ENCODE peak calls at places on chromosomes 13 and 19, in nine cellular contexts. R, Y, U, B, I, E, S, V and Z are unnamed samples.

GRCh38 chr13:109576331-109576813 is 210.0 kb downstream of the IRS2 start:
- DNase-seq in B (no peak), U (no peak), E (no peak), S (no peak), V (no peak), Y (peak), I (no peak), R (no peak), Z (no peak)

GRCh38 chr13:30805603-30806011 is 70.3 kb downstream of the ALOX5AP start:
- DNase-seq in V (no peak), I (no peak), B (no peak), U (no peak), S (no peak), Y (no peak), E (no peak), R (no peak), Z (no peak)

GRCh38 chr19:32336259-32337111 is 8.9 kb upstream of the ZNF507 start:
- DNase-seq in V (no peak), R (peak), E (no peak), I (no peak), Y (peak), B (no peak), S (peak), U (no peak), Z (no peak)

GRCh38 chr19:49338691-49339363 is 3.6 kb downstream of the CD37 start:
- DNase-seq in V (no peak), S (no peak), Y (peak), I (peak), R (no peak), U (peak), B (no peak), E (peak), Z (peak)

GRCh38 chr19:8251025-8251472 is 41.9 kb downstream of the CERS4 start:
- DNase-seq in E (no peak), Y (peak), I (no peak), S (no peak), R (peak), B (no peak), U (no peak), V (no peak), Z (peak)

GRCh38 chr19:55676889-55677505 is 2.0 kb downstream of the EPN1 start:
- DNase-seq in B (no peak), R (no peak), E (no peak), S (no peak), Y (no peak), V (no peak), U (no peak), I (no peak), Z (no peak)

GRCh38 chr13:113999618-113999910 is 25.7 kb upstream of the C13orf46 start:
- DNase-seq in Y (no peak), I (no peak), V (no peak), S (no peak), U (no peak), R (no peak), B (no peak), E (no peak), Z (no peak)

GRCh38 chr19:38173324-38174041 is 50.5 kb downstream of the DPF1 start:
- DNase-seq in V (no peak), Y (peak), S (no peak), I (no peak), E (no peak), U (no peak), B (peak), R (peak), Z (no peak)

GRCh38 chr13:66837246-66837645 is 392.9 kb downstream of the PCDH9 start:
- DNase-seq in B (no peak), E (no peak), S (no peak), I (no peak), R (no peak), V (no peak), Y (no peak), U (no peak), Z (no peak)

GRCh38 chr19:18520848-18521691 is 800 bp downstream of the ELL start:
- DNase-seq in S (no peak), R (no peak), E (peak), B (no peak), I (no peak), V (no peak), U (peak), Y (no peak), Z (peak)

GRCh38 chr19:18523841-18524240 is 2.0 kb upstream of the ELL start:
- DNase-seq in I (no peak), V (no peak), Y (no peak), E (peak), U (no peak), S (no peak), R (no peak), B (no peak), Z (no peak)

GRCh38 chr19:18521692-18522123 is at the start of gene ELL:
- DNase-seq in I (no peak), E (no peak), U (no peak), R (no peak), S (no peak), B (no peak), Y (no peak), V (no peak), Z (no peak)

GRCh38 chr19:18519962-18520847 is 1.7 kb downstream of the ELL start:
- DNase-seq in R (peak), B (no peak), E (peak), Y (peak), U (peak), I (peak), V (peak), S (peak), Z (peak)

GRCh38 chr19:18522124-18522861 is 423 bp upstream of the ELL start:
- DNase-seq in Y (peak), I (peak), R (peak), E (peak), B (peak), U (peak), V (peak), S (peak), Z (peak)
- TF ChIP-seq CTCF in Y (no peak), I (no peak), R (peak), E (no peak), B (no peak), U (no peak), V (no peak), S (no peak), Z (no peak)

DNA sequence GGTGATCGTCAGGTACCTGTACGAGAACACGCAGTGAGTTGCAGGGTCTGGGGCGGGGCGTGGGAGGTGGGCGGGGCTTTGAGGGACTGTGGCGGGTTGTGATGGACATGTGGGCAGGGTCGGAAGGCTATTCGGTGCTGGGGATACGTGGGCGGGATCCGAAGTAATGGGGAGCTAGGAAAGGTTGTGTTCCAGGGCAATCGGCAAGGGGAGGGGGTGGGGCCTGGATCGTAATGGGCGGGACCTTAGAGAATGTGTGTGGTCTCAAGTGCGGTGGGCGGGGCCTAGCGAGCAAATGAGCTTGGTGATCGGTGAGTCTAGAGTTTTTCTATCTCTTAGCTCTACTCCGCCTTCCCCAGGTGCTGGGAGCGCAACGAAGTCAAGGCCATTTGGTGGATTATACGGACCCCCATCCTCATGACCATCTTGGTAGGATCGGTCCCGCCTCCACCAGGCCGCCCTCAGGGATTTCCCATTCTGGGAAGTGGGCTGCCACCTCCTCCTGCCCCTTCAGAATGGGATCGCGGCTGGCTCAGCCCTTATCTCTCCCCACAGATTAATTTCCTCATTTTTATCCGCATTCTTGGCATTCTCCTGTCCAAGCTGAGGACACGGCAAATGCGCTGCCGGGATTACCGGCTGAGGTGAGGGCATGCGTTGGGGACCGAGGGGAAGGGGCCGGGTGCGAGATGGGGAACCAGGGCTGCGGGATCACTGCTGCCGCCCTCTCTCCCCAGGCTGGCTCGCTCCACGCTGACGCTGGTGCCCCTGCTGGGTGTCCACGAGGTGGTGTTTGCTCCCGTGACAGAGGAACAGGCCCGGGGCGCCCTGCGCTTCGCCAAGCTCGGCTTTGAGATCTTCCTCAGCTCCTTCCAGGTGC is 9.6 kb downstream of the GIPR start:
- DNase-seq in U (peak), Y (peak), S (peak), R (peak), E (peak), B (no peak), I (peak), V (peak), Z (no peak)
- TF ChIP-seq CTCF in U (no peak), Y (no peak), S (no peak), R (no peak), E (no peak), B (no peak), I (peak), V (peak), Z (no peak)

GRCh38 chr19:3672993-3673392 is 27.3 kb downstream of the PIP5K1C start:
- DNase-seq in R (no peak), S (no peak), B (no peak), Y (no peak), I (no peak), V (no peak), U (peak), E (no peak), Z (no peak)
- TF ChIP-seq CTCF in R (no peak), S (no peak), B (no peak), Y (no peak), I (no peak), V (no peak), U (peak), E (peak), Z (no peak)

GRCh38 chr19:17206736-17207581 is 8.2 kb upstream of the USE1 start:
- DNase-seq in V (no peak), Y (no peak), B (no peak), E (no peak), I (no peak), R (no peak), U (no peak), S (no peak), Z (no peak)

GRCh38 chr19:17202249-17202648 is 12.9 kb upstream of the USE1 start:
- DNase-seq in V (no peak), I (no peak), Y (no peak), S (no peak), U (no peak), R (no peak), E (no peak), B (no peak), Z (no peak)

GRCh38 chr19:17202713-17203112 is 12.4 kb upstream of the USE1 start:
- DNase-seq in Y (no peak), I (no peak), B (no peak), U (no peak), E (no peak), R (no peak), V (no peak), S (no peak), Z (no peak)

GRCh38 chr19:17209126-17210036 is 5.8 kb upstream of the USE1 start:
- DNase-seq in I (no peak), Y (peak), E (peak), R (peak), S (no peak), U (peak), B (no peak), V (no peak), Z (no peak)

DNA sequence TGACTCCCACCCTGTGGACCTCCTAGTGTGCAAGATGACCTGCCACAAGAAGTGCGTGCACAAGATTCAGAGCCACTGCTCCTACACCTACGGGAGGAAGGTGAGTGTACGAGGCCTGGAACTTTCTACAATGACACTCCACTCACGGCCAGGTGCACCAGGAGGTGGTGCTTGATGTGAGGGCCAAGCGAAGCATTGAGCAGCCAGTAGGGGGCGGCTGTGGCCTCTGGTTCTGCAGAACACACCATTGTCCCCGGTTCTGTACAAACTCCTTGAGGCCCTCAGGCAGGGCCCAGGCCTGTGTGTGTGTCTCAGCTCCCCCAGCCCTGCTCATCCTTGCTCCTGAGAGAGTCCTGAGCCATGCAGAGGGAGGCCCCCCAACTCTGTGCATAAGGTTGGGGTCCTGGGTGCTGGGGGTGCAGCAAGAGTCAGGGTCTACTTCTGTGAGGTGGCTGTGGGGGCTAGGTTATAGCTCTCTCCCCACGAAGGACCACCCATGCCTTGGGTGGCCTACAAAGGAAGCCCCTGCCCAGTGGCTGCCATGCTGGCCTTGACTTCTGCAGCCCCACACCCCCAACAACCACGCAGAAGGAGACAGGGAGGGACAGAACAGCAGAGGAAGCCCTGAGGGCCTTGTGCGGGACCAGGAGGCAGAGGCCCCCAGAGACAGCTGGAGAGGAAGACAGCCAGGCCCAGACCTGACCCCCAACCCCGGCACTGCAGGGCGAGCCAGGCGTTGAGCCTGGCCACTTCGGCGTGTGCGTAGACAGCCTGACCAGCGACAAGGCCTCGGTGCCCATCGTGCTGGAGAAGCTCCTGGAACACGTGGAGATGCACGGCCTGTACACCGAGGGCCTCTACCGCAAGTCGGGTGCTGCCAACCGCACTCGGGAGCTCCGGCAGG is 9.7 kb upstream of the USE1 start:
- DNase-seq in B (no peak), R (peak), Y (peak), E (peak), U (peak), I (peak), V (no peak), S (peak), Z (no peak)
- TF ChIP-seq CTCF in B (peak), R (peak), Y (peak), E (peak), U (peak), I (peak), V (peak), S (peak), Z (peak)

GRCh38 chr19:11693505-11694499 is 44.9 kb downstream of the ZNF823 start:
- DNase-seq in S (peak), U (peak), Y (peak), I (no peak), V (no peak), E (peak), B (no peak), R (peak), Z (no peak)
- TF ChIP-seq CTCF in S (no peak), U (no peak), Y (no peak), I (no peak), V (no peak), E (peak), B (no peak), R (no peak), Z (no peak)

GRCh38 chr19:17184381-17184841 is 30.7 kb upstream of the USE1 start:
- DNase-seq in I (no peak), B (no peak), V (no peak), R (no peak), Y (no peak), S (no peak), U (no peak), E (no peak), Z (no peak)

GRCh38 chr19:17185590-17185989 is 29.6 kb upstream of the USE1 start:
- DNase-seq in E (no peak), Y (no peak), B (no peak), S (no peak), R (no peak), V (no peak), I (no peak), U (no peak), Z (no peak)

GRCh38 chr19:17183858-17184271 is 31.3 kb upstream of the USE1 start:
- DNase-seq in E (no peak), V (no peak), R (no peak), I (no peak), Y (no peak), U (no peak), B (no peak), S (no peak), Z (no peak)

GRCh38 chr19:17180997-17181702 is 34.0 kb upstream of the USE1 start:
- DNase-seq in B (no peak), R (no peak), I (no peak), V (no peak), E (peak), Y (no peak), U (peak), S (no peak), Z (no peak)

GRCh38 chr19:17183271-17183757 is 31.8 kb upstream of the USE1 start:
- DNase-seq in I (no peak), Y (no peak), E (no peak), R (no peak), V (no peak), U (no peak), B (no peak), S (no peak), Z (no peak)
- TF ChIP-seq CTCF in I (no peak), Y (no peak), E (peak), R (no peak), V (no peak), U (no peak), B (no peak), S (no peak), Z (no peak)

GRCh38 chr13:73340069-73340468 is 281.3 kb downstream of the KLF5 start:
- DNase-seq in S (no peak), I (no peak), V (no peak), Y (no peak), B (no peak), R (no peak), U (no peak), E (no peak), Z (no peak)
- TF ChIP-seq CTCF in S (no peak), I (no peak), V (no peak), Y (no peak), B (no peak), R (no peak), U (no peak), E (no peak), Z (no peak)

DNA sequence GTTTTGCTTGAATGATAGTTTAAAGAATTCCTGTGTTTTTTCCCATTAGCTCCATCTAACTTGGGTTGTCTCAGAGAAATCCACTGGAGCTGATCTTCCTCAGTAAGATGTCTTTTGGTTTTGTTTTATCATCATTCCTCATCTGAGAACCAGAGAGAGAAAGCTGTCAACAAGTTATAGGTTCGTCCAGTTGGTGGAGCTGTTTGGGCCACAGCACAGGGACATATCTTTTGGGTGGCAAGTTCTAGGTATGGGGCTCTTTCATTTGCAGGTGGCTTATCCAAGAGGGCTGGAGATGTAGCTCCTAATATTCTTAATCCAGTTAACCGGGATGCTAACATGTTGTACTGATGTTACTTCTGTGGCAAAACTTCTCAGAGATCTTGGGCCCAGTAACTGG is 174.2 kb downstream of the KCNRG start:
- DNase-seq in B (no peak), E (no peak), V (no peak), I (no peak), R (no peak), U (no peak), S (no peak), Y (no peak), Z (no peak)
- TF ChIP-seq CTCF in B (no peak), E (peak), V (no peak), I (no peak), R (no peak), U (peak), S (no peak), Y (no peak), Z (no peak)

DNA sequence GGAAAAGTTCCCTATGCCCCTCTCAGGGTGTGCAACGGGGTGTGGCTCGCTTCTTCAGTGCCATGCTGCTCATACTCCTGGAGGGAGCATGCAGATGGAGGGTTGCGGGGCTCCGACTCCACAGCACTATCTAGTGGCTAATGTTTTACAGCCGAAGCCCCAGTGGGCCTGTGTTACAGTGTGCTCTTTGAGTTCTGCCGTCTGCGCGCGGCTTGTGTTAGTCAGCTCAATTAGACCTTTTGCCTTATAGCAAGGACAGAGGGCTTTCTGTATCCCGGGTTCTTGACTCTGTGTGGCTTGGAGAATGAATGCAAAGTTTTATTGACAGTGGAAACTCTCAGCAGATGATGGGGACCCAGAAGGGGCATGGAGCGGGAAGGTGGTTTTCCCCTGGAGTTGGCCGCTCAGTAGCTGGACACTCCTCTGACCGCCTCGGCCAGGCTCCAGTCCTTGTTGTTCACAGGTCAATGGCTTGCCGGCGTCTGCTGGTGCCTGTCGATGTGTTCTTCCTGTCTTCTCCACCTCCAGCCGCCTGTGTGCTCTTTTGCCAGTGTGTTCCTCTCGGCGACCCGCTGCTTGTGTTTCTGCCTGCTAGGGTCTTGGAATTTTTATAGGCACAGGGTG is 383.4 kb downstream of the LMO7 start:
- DNase-seq in E (peak), B (no peak), I (peak), R (no peak), U (peak), Y (no peak), V (no peak), S (no peak), Z (no peak)
- TF ChIP-seq CTCF in E (peak), B (no peak), I (peak), R (no peak), U (peak), Y (no peak), V (peak), S (no peak), Z (no peak)